ENCODE peak calls at places on chromosomes 2 and 18, in nine cellular contexts. Q is WTC11, F is psoas muscle, D is fibroblast of villous mesenchyme, A is upper lobe of right lung, R is RWPE1, X is foreskin fibroblast, O is ovary, E is AG04450. Y is an unnamed sample.

GRCh38 chr18:59272221-59272888 is 899 bp downstream of the RAX start:
- DNase-seq in Q (peak; percentile 43), O (no peak), X (peak; percentile 31), E (no peak), D (no peak), F (no peak), R (no peak), A (no peak), Y (no peak)

GRCh38 chr2:100882645-100883613 is 63.0 kb downstream of the NPAS2 start:
- DNase-seq in Q (no peak), X (peak; percentile 70), A (no peak), R (peak; percentile 82), O (no peak), E (no peak), F (no peak), D (no peak), Y (no peak)

GRCh38 chr2:215654177-215654850 is 218.4 kb upstream of the FN1 start:
- DNase-seq in O (no peak), F (no peak), Q (no peak), R (no peak), E (peak; percentile 26), A (no peak), D (peak; percentile 65), X (peak; percentile 89), Y (no peak)

GRCh38 chr18:58788971-58789797 is 75.5 kb upstream of the ZNF532 start:
- DNase-seq in X (peak; percentile 62), Q (no peak), D (peak; percentile 95), R (no peak), F (peak; percentile 28), A (no peak), O (peak; percentile 28), E (no peak), Y (peak; percentile 26)

GRCh38 chr2:31979966-31980365 is 30.8 kb downstream of the MEMO1 start:
- DNase-seq in R (no peak), F (no peak), D (no peak), O (no peak), X (peak; percentile 22), A (no peak), E (no peak), Q (no peak), Y (no peak)

GRCh38 chr2:237574894-237575868 is 8.8 kb downstream of the PRLH start:
- DNase-seq in E (no peak), R (peak; percentile 88), Q (no peak), O (peak; percentile 40), A (peak; percentile 77), D (no peak), F (no peak), X (no peak), Y (no peak)

GRCh38 chr18:79385749-79386341 is 9.9 kb upstream of the NFATC1 start:
- DNase-seq in O (no peak), A (peak; percentile 53), R (no peak), Q (no peak), D (no peak), X (peak; percentile 30), F (no peak), E (no peak), Y (peak; percentile 2)

GRCh38 chr2:120765031-120765910 is 29.6 kb downstream of the GLI2 start:
- DNase-seq in F (no peak), A (peak; percentile 64), R (no peak), O (peak; percentile 82), D (peak; percentile 64), X (no peak), Q (peak; percentile 11), E (no peak), Y (no peak)

GRCh38 chr2:158676696-158677095 is 118.4 kb upstream of the DAPL1 start:
- DNase-seq in F (no peak), Q (no peak), D (no peak), E (no peak), A (no peak), X (no peak), R (no peak), O (no peak), Y (no peak)

GRCh38 chr18:22451796-22452195 is 34.1 kb upstream of the CTAGE1 start:
- DNase-seq in Q (peak; percentile 40), A (no peak), X (no peak), O (no peak), F (no peak), R (no peak), E (no peak), D (no peak), Y (no peak)

GRCh38 chr2:199765646-199766045 is 85.3 kb downstream of the FTCDNL1 start:
- DNase-seq in Q (no peak), R (no peak), F (no peak), O (no peak), A (no peak), X (no peak), E (no peak), D (no peak), Y (no peak)

GRCh38 chr2:121884515-121884915 is 129.1 kb downstream of the TSN start:
- DNase-seq in D (no peak), E (no peak), X (no peak), R (no peak), Q (no peak), A (no peak), O (no peak), F (no peak), Y (peak; percentile 42)

GRCh38 chr2:224594840-224595239 is 9.7 kb upstream of the CUL3 start:
- DNase-seq in X (peak; percentile 63), D (no peak), E (no peak), A (no peak), O (no peak), R (peak; percentile 15), Q (no peak), F (no peak), Y (no peak)

DNA sequence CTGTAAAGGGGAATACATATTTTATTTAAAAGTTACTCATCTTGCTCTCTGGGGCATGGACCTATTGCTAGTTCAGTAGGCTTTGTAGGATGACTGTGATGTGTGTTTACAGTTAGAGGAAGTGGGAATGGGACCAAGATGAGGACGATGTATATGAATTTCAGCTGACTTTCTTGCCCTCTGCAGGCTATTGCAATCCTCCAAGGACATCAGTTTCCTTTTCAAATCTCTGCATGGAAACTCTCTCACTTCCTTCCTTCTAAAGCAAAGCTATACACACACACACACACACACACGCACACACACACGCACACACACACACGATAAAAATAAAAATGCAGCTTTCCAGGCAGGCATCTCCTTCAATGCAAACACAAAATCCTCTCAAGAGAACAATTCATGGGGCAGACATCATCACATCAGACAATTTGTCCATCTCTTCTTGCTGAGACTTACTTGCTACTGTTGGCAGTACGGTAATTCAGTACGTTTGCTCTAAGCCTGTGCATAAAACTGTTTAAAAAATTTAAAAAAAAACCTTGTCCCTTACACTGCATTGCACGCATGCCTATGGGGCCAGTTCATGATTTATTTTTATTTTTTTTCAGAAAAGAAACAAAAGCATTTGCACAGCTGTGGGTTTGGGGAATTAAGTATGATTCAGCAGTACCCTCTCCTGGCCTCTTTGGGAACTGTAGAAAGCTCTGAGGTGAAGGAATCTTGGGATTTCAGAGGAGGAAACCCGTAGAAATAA is 27.2 kb upstream of the ICOS start:
- DNase-seq in O (no peak), R (peak; percentile 45), A (no peak), D (peak; percentile 66), Q (no peak), E (peak; percentile 65), X (peak; percentile 86), F (no peak), Y (peak; percentile 46)
- TF ChIP-seq CTCF in O (no peak), R (peak; percentile 79), A (peak; percentile 84), D (peak; percentile 84), Q (no peak), E (peak; percentile 84), X (peak; percentile 86), F (peak; percentile 85), Y (peak; percentile 51)

DNA sequence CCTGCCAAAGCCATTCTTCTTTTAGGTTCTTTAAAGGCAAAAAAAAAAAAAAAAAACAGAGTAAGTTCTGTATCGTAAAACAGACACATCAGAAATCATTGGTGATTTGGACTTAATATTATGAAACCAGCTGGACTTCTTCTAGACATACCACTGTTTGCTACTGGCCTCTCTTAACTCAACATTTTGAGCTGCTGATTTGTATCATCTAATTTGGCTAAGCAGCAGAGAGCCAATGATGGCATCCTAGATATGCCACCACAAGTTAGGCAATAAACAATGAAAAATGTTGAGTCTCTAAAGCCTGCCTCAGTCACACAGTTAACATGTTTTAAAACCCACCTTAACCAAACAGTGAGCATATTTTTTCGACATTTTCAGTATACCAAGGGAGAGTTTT is 1034.3 kb upstream of the NXPH2 start:
- DNase-seq in X (no peak), A (no peak), Q (no peak), O (no peak), F (no peak), D (no peak), R (no peak), E (no peak), Y (no peak)
- TF ChIP-seq CTCF in X (no peak), A (no peak), Q (no peak), O (no peak), F (no peak), D (no peak), R (no peak), E (no peak), Y (no peak)

GRCh38 chr18:62952807-62953206 is 237.5 kb downstream of the PHLPP1 start:
- DNase-seq in F (no peak), X (no peak), D (no peak), A (no peak), R (no peak), Q (no peak), O (no peak), E (no peak), Y (no peak)

GRCh38 chr18:62959481-62959880 is 244.1 kb downstream of the PHLPP1 start:
- DNase-seq in D (no peak), A (no peak), F (no peak), X (no peak), R (no peak), O (no peak), Q (no peak), E (no peak), Y (no peak)

GRCh38 chr18:62953663-62954062 is 238.3 kb downstream of the PHLPP1 start:
- DNase-seq in O (no peak), A (no peak), Q (no peak), F (no peak), X (no peak), R (no peak), E (no peak), D (no peak), Y (no peak)

GRCh38 chr18:62954341-62954740 is 239.0 kb downstream of the PHLPP1 start:
- DNase-seq in F (no peak), E (no peak), O (no peak), X (peak; percentile 16), D (no peak), R (peak; percentile 7), A (no peak), Q (no peak), Y (no peak)

GRCh38 chr18:62957885-62958472 is 242.6 kb downstream of the PHLPP1 start:
- DNase-seq in O (no peak), E (no peak), X (peak; percentile 54), A (no peak), F (no peak), D (peak; percentile 50), Q (peak; percentile 71), R (no peak), Y (peak; percentile 71)
- TF ChIP-seq CTCF in O (no peak), E (peak; percentile 20), X (peak; percentile 28), A (peak; percentile 52), F (peak; percentile 39), D (peak; percentile 54), Q (peak; percentile 66), R (peak; percentile 56), Y (peak; percentile 79)

DNA sequence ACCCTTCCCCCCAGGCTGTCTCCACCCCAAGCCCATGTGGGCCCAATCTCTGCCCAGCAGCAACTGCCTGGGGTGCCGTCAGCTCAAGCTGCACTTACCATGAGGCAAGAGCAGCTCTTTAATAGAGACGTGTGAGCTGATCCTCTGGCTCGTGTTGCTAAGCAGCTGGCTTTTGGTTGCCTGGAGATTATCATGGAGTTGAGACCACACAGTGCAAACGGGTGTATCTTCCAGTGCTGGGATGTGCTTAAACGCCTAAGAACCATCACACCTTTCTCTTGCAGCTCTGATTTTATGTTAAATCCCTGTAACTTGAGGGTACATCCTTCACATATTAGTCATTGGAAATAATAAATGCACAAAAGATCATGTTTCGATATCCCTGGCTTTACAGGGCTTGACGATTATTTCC is 271.1 kb downstream of the PRKCE start:
- DNase-seq in A (no peak), O (no peak), E (peak; percentile 33), D (peak; percentile 93), R (peak; percentile 25), Q (no peak), F (no peak), X (peak; percentile 73), Y (no peak)
- TF ChIP-seq CTCF in A (no peak), O (no peak), E (no peak), D (no peak), R (no peak), Q (no peak), F (no peak), X (no peak), Y (no peak)